ENCODE peak calls at places on chromosome X, in six cellular contexts. One of them, this sample, is unnamed.

GRCh38 chrX:74534569-74535038 is 79.8 kb downstream of the RLIM start:
- DNase-seq in choroid plexus epithelial cell: peak
- DNase-seq in cardiac fibroblast: peak
- DNase-seq in upper lobe of right lung: no peak
- DNase-seq in heart left ventricle: no peak
- DNase-seq in body of pancreas: no peak
- DNase-seq in this sample: peak

GRCh38 chrX:33211356-33212254 is at the start of gene DMD:
- DNase-seq in choroid plexus epithelial cell: peak
- DNase-seq in cardiac fibroblast: peak
- DNase-seq in upper lobe of right lung: no peak
- DNase-seq in heart left ventricle: peak
- DNase-seq in body of pancreas: peak
- DNase-seq in this sample: peak

GRCh38 chrX:12210921-12211320 is 72.6 kb downstream of the FRMPD4 start:
- DNase-seq in choroid plexus epithelial cell: no peak
- DNase-seq in cardiac fibroblast: peak
- DNase-seq in upper lobe of right lung: no peak
- DNase-seq in heart left ventricle: no peak
- DNase-seq in body of pancreas: no peak
- DNase-seq in this sample: peak

GRCh38 chrX:68288127-68288526 is 145.2 kb downstream of the OPHN1 start:
- DNase-seq in choroid plexus epithelial cell: no peak
- DNase-seq in cardiac fibroblast: no peak
- DNase-seq in upper lobe of right lung: no peak
- DNase-seq in heart left ventricle: no peak
- DNase-seq in body of pancreas: no peak
- DNase-seq in this sample: no peak

GRCh38 chrX:106035064-106035463 is 3.5 kb downstream of the SERPINA7 start:
- DNase-seq in choroid plexus epithelial cell: peak
- DNase-seq in cardiac fibroblast: no peak
- DNase-seq in upper lobe of right lung: no peak
- DNase-seq in heart left ventricle: no peak
- DNase-seq in body of pancreas: no peak
- DNase-seq in this sample: no peak

GRCh38 chrX:98289726-98290125 is 1406.0 kb downstream of the RPA4 start:
- DNase-seq in choroid plexus epithelial cell: no peak
- DNase-seq in cardiac fibroblast: no peak
- DNase-seq in upper lobe of right lung: no peak
- DNase-seq in heart left ventricle: no peak
- DNase-seq in body of pancreas: no peak
- DNase-seq in this sample: no peak

GRCh38 chrX:68648960-68649359 is 1.5 kb downstream of the STARD8 start:
- DNase-seq in choroid plexus epithelial cell: no peak
- DNase-seq in cardiac fibroblast: no peak
- DNase-seq in upper lobe of right lung: no peak
- DNase-seq in heart left ventricle: no peak
- DNase-seq in body of pancreas: no peak
- DNase-seq in this sample: peak

GRCh38 chrX:1222511-1223252 is 10.2 kb upstream of the CRLF2 start:
- DNase-seq in choroid plexus epithelial cell: peak
- DNase-seq in cardiac fibroblast: peak
- DNase-seq in upper lobe of right lung: no peak
- DNase-seq in heart left ventricle: no peak
- DNase-seq in body of pancreas: no peak
- DNase-seq in this sample: peak

GRCh38 chrX:82127228-82128123 is 925.6 kb downstream of the SH3BGRL start:
- DNase-seq in choroid plexus epithelial cell: no peak
- DNase-seq in cardiac fibroblast: no peak
- DNase-seq in upper lobe of right lung: no peak
- DNase-seq in heart left ventricle: no peak
- DNase-seq in body of pancreas: no peak
- DNase-seq in this sample: no peak

GRCh38 chrX:31423575-31424284 is 351.9 kb upstream of the FTHL17 start:
- DNase-seq in choroid plexus epithelial cell: peak
- DNase-seq in cardiac fibroblast: peak
- DNase-seq in upper lobe of right lung: no peak
- DNase-seq in heart left ventricle: peak
- DNase-seq in body of pancreas: peak
- DNase-seq in this sample: peak

GRCh38 chrX:54633641-54634040 is 103.6 kb downstream of the GNL3L start:
- DNase-seq in choroid plexus epithelial cell: peak
- DNase-seq in cardiac fibroblast: peak
- DNase-seq in upper lobe of right lung: no peak
- DNase-seq in heart left ventricle: no peak
- DNase-seq in body of pancreas: no peak
- DNase-seq in this sample: peak

GRCh38 chrX:111319451-111319850 is 49.2 kb upstream of the CAPN6 start:
- DNase-seq in choroid plexus epithelial cell: no peak
- DNase-seq in cardiac fibroblast: no peak
- DNase-seq in upper lobe of right lung: no peak
- DNase-seq in heart left ventricle: no peak
- DNase-seq in body of pancreas: no peak
- DNase-seq in this sample: no peak

GRCh38 chrX:45750639-45751038 is 550.0 kb upstream of the DIPK2B start:
- DNase-seq in choroid plexus epithelial cell: peak
- DNase-seq in cardiac fibroblast: peak
- DNase-seq in upper lobe of right lung: no peak
- DNase-seq in heart left ventricle: peak
- DNase-seq in body of pancreas: no peak
- DNase-seq in this sample: peak

GRCh38 chrX:144916785-144917184 is 330.5 kb upstream of the SPANXN1 start:
- DNase-seq in choroid plexus epithelial cell: no peak
- DNase-seq in cardiac fibroblast: no peak
- DNase-seq in upper lobe of right lung: no peak
- DNase-seq in heart left ventricle: no peak
- DNase-seq in body of pancreas: no peak
- DNase-seq in this sample: peak

GRCh38 chrX:137354851-137355250 is 211.1 kb upstream of the ZIC3 start:
- DNase-seq in choroid plexus epithelial cell: no peak
- DNase-seq in cardiac fibroblast: no peak
- DNase-seq in upper lobe of right lung: no peak
- DNase-seq in heart left ventricle: no peak
- DNase-seq in body of pancreas: no peak
- DNase-seq in this sample: no peak

GRCh38 chrX:26470946-26471345 is 255.0 kb downstream of the MAGEB5 start:
- DNase-seq in choroid plexus epithelial cell: no peak
- DNase-seq in cardiac fibroblast: no peak
- DNase-seq in upper lobe of right lung: no peak
- DNase-seq in heart left ventricle: no peak
- DNase-seq in body of pancreas: no peak
- DNase-seq in this sample: no peak

GRCh38 chrX:151875270-151876026 is 37.2 kb upstream of the MAGEA4 start:
- DNase-seq in choroid plexus epithelial cell: no peak
- DNase-seq in cardiac fibroblast: no peak
- DNase-seq in upper lobe of right lung: no peak
- DNase-seq in heart left ventricle: no peak
- DNase-seq in body of pancreas: no peak
- DNase-seq in this sample: no peak

GRCh38 chrX:117508021-117508420 is 608.6 kb downstream of the KLHL13 start:
- DNase-seq in choroid plexus epithelial cell: no peak
- DNase-seq in cardiac fibroblast: no peak
- DNase-seq in upper lobe of right lung: no peak
- DNase-seq in heart left ventricle: no peak
- DNase-seq in body of pancreas: no peak
- DNase-seq in this sample: no peak

GRCh38 chrX:40176256-40176978 is 78.7 kb upstream of the BCOR start:
- DNase-seq in choroid plexus epithelial cell: peak
- DNase-seq in cardiac fibroblast: peak
- DNase-seq in upper lobe of right lung: peak
- DNase-seq in heart left ventricle: peak
- DNase-seq in body of pancreas: peak
- DNase-seq in this sample: no peak

GRCh38 chrX:45868425-45868824 is 667.7 kb upstream of the DIPK2B start:
- DNase-seq in choroid plexus epithelial cell: no peak
- DNase-seq in cardiac fibroblast: no peak
- DNase-seq in upper lobe of right lung: no peak
- DNase-seq in heart left ventricle: no peak
- DNase-seq in body of pancreas: no peak
- DNase-seq in this sample: no peak

GRCh38 chrX:150704030-150704613 is 10.9 kb downstream of the MTMR1 start:
- DNase-seq in choroid plexus epithelial cell: peak
- DNase-seq in cardiac fibroblast: peak
- DNase-seq in upper lobe of right lung: no peak
- DNase-seq in heart left ventricle: no peak
- DNase-seq in body of pancreas: peak
- DNase-seq in this sample: no peak

GRCh38 chrX:29581223-29581622 is 634.1 kb upstream of the MAGEB2 start:
- DNase-seq in choroid plexus epithelial cell: no peak
- DNase-seq in cardiac fibroblast: no peak
- DNase-seq in upper lobe of right lung: no peak
- DNase-seq in heart left ventricle: no peak
- DNase-seq in body of pancreas: no peak
- DNase-seq in this sample: no peak

DNA sequence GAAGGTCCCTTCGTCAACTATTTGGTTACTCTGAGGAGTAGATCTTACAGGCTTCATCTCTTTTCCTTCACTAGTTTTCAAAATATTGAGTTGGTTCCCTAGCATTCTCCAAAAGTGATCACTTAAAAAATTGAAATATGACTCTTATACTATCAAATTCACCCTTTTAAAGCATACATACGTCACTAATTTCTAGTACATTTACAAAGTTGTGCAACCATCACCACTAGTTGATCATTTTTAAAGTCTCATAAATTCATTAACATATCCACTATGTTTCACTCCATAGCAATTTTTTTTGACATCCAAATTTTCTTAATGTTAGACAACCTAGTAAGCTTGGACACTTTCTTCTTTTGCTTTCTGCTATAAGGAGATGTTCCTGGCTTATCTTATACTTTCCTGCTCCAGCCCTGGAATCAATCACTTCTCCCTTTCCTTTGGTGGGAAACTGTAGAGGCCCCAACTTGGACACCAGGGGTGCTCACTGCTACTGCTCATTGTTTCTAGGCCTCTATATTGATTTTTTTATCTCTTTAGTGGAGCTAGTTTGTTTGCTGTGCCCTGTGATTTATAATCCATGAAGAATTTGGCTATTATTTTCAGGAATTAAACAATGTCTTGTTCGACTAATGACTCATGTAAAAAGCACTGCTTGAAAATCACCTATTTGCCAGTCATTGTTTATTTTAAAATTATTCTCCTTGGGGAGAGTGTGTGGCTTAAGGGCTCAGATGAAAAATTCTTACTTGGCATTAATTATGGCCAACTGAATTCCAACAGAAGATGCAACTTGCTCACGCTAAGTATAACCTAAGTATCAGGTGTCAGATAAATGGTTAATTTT is 4.0 kb upstream of the ZFX start:
- DNase-seq in choroid plexus epithelial cell: peak
- DNase-seq in cardiac fibroblast: peak
- DNase-seq in upper lobe of right lung: no peak
- DNase-seq in heart left ventricle: no peak
- DNase-seq in body of pancreas: no peak
- DNase-seq in this sample: peak
- TF ChIP-seq CTCF in choroid plexus epithelial cell: peak
- TF ChIP-seq CTCF in cardiac fibroblast: peak
- TF ChIP-seq CTCF in upper lobe of right lung: no peak
- TF ChIP-seq CTCF in heart left ventricle: no peak
- TF ChIP-seq CTCF in body of pancreas: peak
- TF ChIP-seq CTCF in this sample: peak

DNA sequence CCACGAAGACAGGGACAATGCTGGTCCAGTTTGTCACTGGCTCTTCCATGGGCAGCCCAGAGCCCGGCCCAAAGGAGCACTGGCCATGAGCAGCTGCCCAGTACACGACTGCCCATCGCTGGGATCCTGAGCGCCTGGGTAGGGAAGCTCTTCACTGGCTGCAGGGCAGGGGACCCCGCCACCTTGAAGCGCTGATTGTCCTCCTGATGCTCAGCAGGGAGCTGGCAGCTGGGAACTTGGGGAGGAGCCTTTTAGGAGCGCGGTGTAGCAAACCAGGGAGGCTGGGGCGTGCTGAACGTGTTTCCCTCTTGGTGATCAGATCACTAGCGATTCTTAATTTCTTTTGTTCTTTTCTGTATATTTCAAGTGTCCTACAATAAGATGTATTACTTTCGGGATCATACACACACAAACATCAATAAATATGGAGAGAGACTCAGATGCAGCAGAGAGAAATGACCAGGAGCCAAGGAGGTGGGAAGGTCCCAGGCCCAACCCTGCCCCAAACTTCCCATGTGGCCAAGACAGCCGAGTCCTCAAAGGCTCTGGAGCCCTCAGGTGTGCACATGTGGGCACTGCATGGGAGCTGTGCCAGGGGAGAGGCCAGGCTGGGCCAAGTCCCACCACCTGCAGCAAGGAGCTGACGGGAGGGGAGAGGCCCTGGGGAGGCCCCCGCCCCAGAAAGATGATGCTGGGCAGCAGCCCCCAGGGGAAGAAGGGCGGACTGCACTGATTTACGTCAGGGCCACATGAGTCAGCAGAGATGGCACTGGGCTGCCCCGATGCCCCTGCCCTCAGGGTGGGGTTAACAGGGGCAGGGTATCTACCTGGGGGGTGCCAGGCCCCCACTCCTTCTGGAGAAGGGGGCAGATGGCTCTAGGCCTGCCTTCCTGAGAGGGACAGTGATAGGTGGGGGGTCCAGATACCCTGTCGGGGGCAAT is 1.6 kb downstream of the L1CAM start:
- DNase-seq in choroid plexus epithelial cell: no peak
- DNase-seq in cardiac fibroblast: no peak
- DNase-seq in upper lobe of right lung: no peak
- DNase-seq in heart left ventricle: peak
- DNase-seq in body of pancreas: no peak
- DNase-seq in this sample: no peak
- H3K4me3 ChIP-seq in choroid plexus epithelial cell: no peak
- H3K4me3 ChIP-seq in cardiac fibroblast: no peak
- H3K4me3 ChIP-seq in upper lobe of right lung: no peak
- H3K4me3 ChIP-seq in heart left ventricle: no peak
- H3K4me3 ChIP-seq in body of pancreas: no peak
- H3K4me3 ChIP-seq in this sample: no peak

DNA sequence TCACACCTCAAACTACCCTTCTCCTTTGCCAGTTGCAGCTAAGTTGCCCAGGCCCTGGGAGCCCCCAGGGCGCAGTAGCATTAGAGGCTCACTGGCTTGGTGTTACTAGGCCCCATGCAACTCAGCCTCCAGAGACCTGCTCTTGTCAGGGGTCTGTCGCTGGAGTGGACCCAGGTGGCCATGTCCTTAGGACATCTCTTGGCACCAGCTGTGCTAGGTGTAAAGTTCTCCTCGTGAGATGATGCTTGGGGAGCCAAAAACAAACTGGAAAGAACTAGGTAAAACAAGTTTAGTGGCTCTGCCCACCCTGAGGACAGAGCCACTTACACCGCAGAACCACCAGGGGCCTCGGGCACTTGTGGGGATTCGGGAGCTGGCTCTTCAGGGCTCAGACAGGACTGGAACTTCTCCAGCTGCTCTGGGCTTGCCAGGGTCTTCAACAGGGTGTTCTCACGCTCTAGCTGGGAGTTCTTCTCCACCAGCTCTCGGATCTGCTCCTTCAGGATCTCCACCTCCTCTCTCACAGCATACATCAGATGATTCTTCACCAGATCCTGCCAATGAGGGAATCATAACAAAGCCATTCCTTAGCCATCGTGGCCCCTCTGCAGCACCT is 61.3 kb downstream of the TSC22D3 start:
- DNase-seq in choroid plexus epithelial cell: peak
- DNase-seq in cardiac fibroblast: peak
- DNase-seq in upper lobe of right lung: no peak
- DNase-seq in heart left ventricle: no peak
- DNase-seq in body of pancreas: no peak
- DNase-seq in this sample: peak
- TF ChIP-seq CTCF in choroid plexus epithelial cell: peak
- TF ChIP-seq CTCF in cardiac fibroblast: peak
- TF ChIP-seq CTCF in upper lobe of right lung: peak
- TF ChIP-seq CTCF in heart left ventricle: peak
- TF ChIP-seq CTCF in body of pancreas: no peak
- TF ChIP-seq CTCF in this sample: peak

GRCh38 chrX:132483951-132484350 is 4.9 kb downstream of the MBNL3 start:
- DNase-seq in choroid plexus epithelial cell: no peak
- DNase-seq in cardiac fibroblast: no peak
- DNase-seq in upper lobe of right lung: no peak
- DNase-seq in heart left ventricle: no peak
- DNase-seq in body of pancreas: peak
- DNase-seq in this sample: no peak
- H3K4me3 ChIP-seq in choroid plexus epithelial cell: no peak
- H3K4me3 ChIP-seq in cardiac fibroblast: no peak
- H3K4me3 ChIP-seq in upper lobe of right lung: no peak
- H3K4me3 ChIP-seq in heart left ventricle: no peak
- H3K4me3 ChIP-seq in body of pancreas: no peak
- H3K4me3 ChIP-seq in this sample: no peak